ENCODE peak calls at places on chromosomes 7 and 10, in ten cellular contexts. D is ACHN; X is kidney glomerular epithelial cell; G is activated CD4-positive, alpha-beta T cell treated with anti-CD3 and anti-CD28 coated beads for 48 hours; F is A673; J is MM.1S; Q is Kasumi-1; B is HTR-8/SVneo; U is activated CD8-positive, alpha-beta memory T cell treated with anti-CD3 and anti-CD28 coated beads, Interleukin-2, amount 50 U/mL, for 4 hours; H is nephron progenitor cell. O is an unnamed sample.

GRCh38 chr10:52818019-52818418 is 45.4 kb upstream of the MBL2 start:
- DNase-seq in D (peak), X (peak), G (no peak), F (peak), J (peak), Q (peak), B (peak), U (no peak), H (peak), O (peak)

GRCh38 chr10:3178070-3178469 is 5.5 kb upstream of the PITRM1 start:
- DNase-seq in D (no peak), X (no peak), G (no peak), F (no peak), J (no peak), Q (no peak), B (no peak), U (no peak), H (no peak), O (no peak)

GRCh38 chr7:93920496-93921189 is 892 bp upstream of the GNG11 start:
- DNase-seq in D (peak), X (peak), G (no peak), F (no peak), J (no peak), Q (no peak), B (no peak), U (no peak), H (no peak), O (no peak)

GRCh38 chr10:63438506-63439498 is 27.0 kb downstream of the JMJD1C start:
- DNase-seq in D (no peak), X (no peak), G (no peak), F (no peak), J (no peak), Q (no peak), B (no peak), U (no peak), H (no peak), O (no peak)

GRCh38 chr10:49359349-49360231 is 36.3 kb downstream of the DRGX start:
- DNase-seq in D (no peak), X (no peak), G (no peak), F (peak), J (no peak), Q (no peak), B (no peak), U (no peak), H (peak), O (peak)

GRCh38 chr7:17903337-17903736 is 37.0 kb downstream of the SNX13 start:
- DNase-seq in D (no peak), X (no peak), G (no peak), F (no peak), J (no peak), Q (no peak), B (no peak), U (no peak), H (no peak), O (no peak)

GRCh38 chr7:3112499-3113134 is 69.0 kb upstream of the CARD11 start:
- DNase-seq in D (no peak), X (no peak), G (no peak), F (peak), J (peak), Q (no peak), B (no peak), U (no peak), H (no peak), O (no peak)

GRCh38 chr10:93566435-93567276 is at the start of gene FFAR4:
- DNase-seq in D (no peak), X (no peak), G (no peak), F (no peak), J (no peak), Q (peak), B (peak), U (no peak), H (peak), O (no peak)

GRCh38 chr10:119161680-119162079 is 3.8 kb downstream of the SFXN4 start:
- DNase-seq in D (no peak), X (peak), G (no peak), F (no peak), J (no peak), Q (no peak), B (no peak), U (no peak), H (no peak), O (no peak)

GRCh38 chr10:101489355-101489754 is 98.7 kb downstream of the POLL start:
- DNase-seq in D (no peak), X (no peak), G (no peak), F (peak), J (peak), Q (no peak), B (peak), U (no peak), H (no peak), O (peak)

GRCh38 chr7:44796034-44796503 is 412 bp upstream of the PPIA start:
- DNase-seq in D (peak), X (peak), G (no peak), F (no peak), J (peak), Q (peak), B (peak), U (no peak), H (no peak), O (peak)